ENCODE peak calls at places on chromosomes 7 and 10, in six cellular contexts. S, Q, G, H, U and R are unnamed samples.

GRCh38 chr7:131293018-131293417 is 34.7 kb upstream of the MKLN1 start:
- DNase-seq in Q (no peak), U (no peak), H (no peak), G (no peak), S (no peak), R (no peak)

GRCh38 chr10:28254290-28254985 is 48.4 kb downstream of the MPP7 start:
- DNase-seq in H (no peak), G (no peak), U (no peak), S (peak; percentile 40), Q (no peak), R (no peak)

GRCh38 chr7:42914009-42914725 is 2.3 kb upstream of the C7orf25 start:
- DNase-seq in S (no peak), Q (no peak), U (no peak), H (no peak), G (no peak), R (no peak)

GRCh38 chr10:15745748-15746147 is 26.0 kb upstream of the ITGA8 start:
- DNase-seq in U (no peak), H (no peak), S (no peak), G (no peak), Q (no peak), R (no peak)

GRCh38 chr7:100632951-100633717 is 8.2 kb downstream of the TFR2 start:
- DNase-seq in S (peak; percentile 61), U (peak; percentile 72), G (peak; percentile 48), Q (peak; percentile 50), H (peak; percentile 81), R (peak; percentile 46)

GRCh38 chr7:152335900-152336571 is 99.8 kb downstream of the KMT2C start:
- DNase-seq in S (no peak), U (no peak), G (no peak), H (no peak), Q (peak; percentile 6), R (no peak)

GRCh38 chr7:150665882-150666281 is 19.6 kb upstream of the GIMAP2 start:
- DNase-seq in U (no peak), H (no peak), G (no peak), S (no peak), Q (peak; percentile 62), R (no peak)

GRCh38 chr7:84042110-84042539 is 152.5 kb downstream of the SEMA3A start:
- DNase-seq in Q (no peak), S (no peak), H (no peak), G (no peak), U (no peak), R (no peak)

GRCh38 chr10:132194726-132195125 is 8.0 kb downstream of the DPYSL4 start:
- DNase-seq in Q (no peak), S (no peak), G (no peak), H (no peak), U (no peak), R (no peak)

GRCh38 chr7:134792968-134793367 is 13.5 kb downstream of the CALD1 start:
- DNase-seq in U (peak; percentile 13), G (no peak), Q (no peak), H (no peak), S (peak; percentile 25), R (no peak)

DNA sequence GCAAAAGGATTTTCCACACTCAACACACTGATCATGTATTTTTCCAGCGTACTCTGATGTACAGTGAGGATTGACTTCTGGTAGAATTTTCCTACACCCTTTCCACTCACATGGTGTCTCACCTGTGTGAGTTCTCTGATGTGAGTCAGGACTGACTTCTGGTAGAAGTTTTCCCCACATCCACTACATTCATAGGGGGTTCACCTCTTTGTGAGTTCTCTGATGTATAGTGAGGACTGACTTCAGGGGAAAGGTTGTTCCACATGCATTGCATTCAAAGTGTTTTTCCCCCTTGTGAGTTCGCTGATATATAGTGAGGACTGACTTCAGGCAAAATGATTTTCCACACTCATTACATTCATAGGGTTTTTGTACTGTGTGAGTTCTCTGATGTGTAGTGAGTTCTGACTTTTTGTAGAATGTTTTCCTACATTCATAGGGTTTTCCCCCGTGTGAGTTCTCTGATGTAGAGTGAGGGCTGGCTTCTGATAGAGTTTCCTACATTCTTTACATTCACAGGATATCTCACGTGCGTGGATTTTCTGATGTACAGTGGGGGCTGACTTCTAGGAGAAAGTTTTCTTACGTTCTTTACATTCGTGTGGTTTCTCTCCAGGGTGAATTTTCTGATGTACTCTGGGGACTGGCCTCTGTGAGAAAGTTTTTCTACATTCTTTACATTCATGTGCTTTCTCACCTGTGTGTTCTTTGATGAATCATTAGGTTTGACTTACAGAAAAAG is 146.5 kb downstream of the GLRX3 start:
- DNase-seq in S (no peak), G (no peak), H (no peak), U (no peak), Q (no peak), R (no peak)
- H3K9me3 ChIP-seq in S (peaks cover 3% of the 10 kb centered on the region), G (peaks cover 67% of the 10 kb centered on the region), H (peaks cover 90% of the 10 kb centered on the region), U (peaks cover 49% of the 10 kb centered on the region), Q (peaks cover 48% of the 10 kb centered on the region), R (peaks cover 24% of the 10 kb centered on the region)

DNA sequence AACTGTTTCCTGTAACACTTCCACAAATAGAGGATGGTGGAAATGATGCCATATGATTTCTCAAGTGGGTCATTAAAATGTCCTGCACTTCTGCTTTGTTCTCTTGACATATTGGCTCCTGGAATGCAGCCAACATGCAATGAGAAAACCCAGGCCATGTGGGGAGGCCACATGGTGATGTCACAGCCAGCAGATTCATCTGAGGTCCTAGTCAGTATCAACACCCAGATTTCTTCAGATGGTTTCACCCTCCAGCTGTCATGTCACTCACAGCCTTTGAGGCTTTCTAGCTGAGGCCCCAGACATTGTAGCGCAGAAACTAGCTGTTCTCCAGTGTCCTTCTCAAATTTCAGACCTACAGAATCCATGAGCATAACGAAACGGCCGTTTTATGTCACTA is 102.3 kb upstream of the NUPR2 start:
- DNase-seq in U (no peak), H (no peak), Q (no peak), S (no peak), G (no peak), R (no peak)
- H3K9me3 ChIP-seq in U (no peaks in the 10 kb centered on the region), H (peaks cover 89% of the 10 kb centered on the region), Q (no peaks in the 10 kb centered on the region), S (no peaks in the 10 kb centered on the region), G (peaks cover under 1% of the 10 kb centered on the region), R (no peaks in the 10 kb centered on the region)

GRCh38 chr7:157730614-157731013 is 393.8 kb downstream of the DNAJB6 start:
- DNase-seq in G (no peak), Q (no peak), S (no peak), H (no peak), U (no peak), R (no peak)

GRCh38 chr7:157723205-157723604 is 386.4 kb downstream of the DNAJB6 start:
- DNase-seq in G (no peak), S (no peak), Q (no peak), U (no peak), H (no peak), R (no peak)

GRCh38 chr7:157727964-157728615 is 391.3 kb downstream of the DNAJB6 start:
- DNase-seq in Q (no peak), S (no peak), H (no peak), U (no peak), G (no peak), R (no peak)

GRCh38 chr7:157729566-157729965 is 392.8 kb downstream of the DNAJB6 start:
- DNase-seq in U (no peak), S (no peak), H (no peak), Q (no peak), G (no peak), R (no peak)

GRCh38 chr7:157726764-157727163 is 390.0 kb downstream of the DNAJB6 start:
- DNase-seq in U (no peak), Q (no peak), H (no peak), S (no peak), G (no peak), R (no peak)
- H3K9me3 ChIP-seq in U (no peaks in the 10 kb centered on the region), Q (no peaks in the 10 kb centered on the region), H (peaks cover 52% of the 10 kb centered on the region), S (no peaks in the 10 kb centered on the region), G (no peaks in the 10 kb centered on the region), R (no peaks in the 10 kb centered on the region)

DNA sequence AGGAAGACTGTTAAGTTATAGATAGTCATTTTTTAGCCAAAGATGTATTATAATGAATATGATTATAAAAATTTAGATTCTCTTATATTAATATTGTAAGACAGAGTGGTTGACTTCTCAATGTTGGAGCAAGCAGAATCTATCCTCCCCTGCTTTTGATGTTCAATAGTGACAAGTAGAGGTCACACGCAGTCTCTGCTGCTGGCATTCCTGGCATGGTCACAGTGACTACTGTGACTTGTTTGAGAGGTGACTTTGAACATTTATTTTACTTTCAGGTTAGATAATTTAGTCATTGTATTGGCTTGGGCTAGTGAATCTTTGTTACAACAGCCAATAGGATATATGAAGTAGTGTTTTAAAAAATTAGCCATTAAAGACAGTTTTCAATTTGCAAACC is 13.7 kb upstream of the CD36 start:
- DNase-seq in S (no peak), U (no peak), G (no peak), Q (no peak), H (no peak), R (no peak)
- H3K9me3 ChIP-seq in S (no peaks in the 10 kb centered on the region), U (no peaks in the 10 kb centered on the region), G (no peaks in the 10 kb centered on the region), Q (no peaks in the 10 kb centered on the region), H (no peaks in the 10 kb centered on the region), R (no peaks in the 10 kb centered on the region)

GRCh38 chr10:106027240-106027639 is 1137.3 kb downstream of the SORCS1 start:
- DNase-seq in Q (no peak), G (no peak), H (no peak), U (no peak), S (no peak), R (no peak)

GRCh38 chr10:106038246-106038645 is 1126.3 kb downstream of the SORCS1 start:
- DNase-seq in H (no peak), Q (no peak), U (no peak), G (no peak), S (no peak), R (no peak)

DNA sequence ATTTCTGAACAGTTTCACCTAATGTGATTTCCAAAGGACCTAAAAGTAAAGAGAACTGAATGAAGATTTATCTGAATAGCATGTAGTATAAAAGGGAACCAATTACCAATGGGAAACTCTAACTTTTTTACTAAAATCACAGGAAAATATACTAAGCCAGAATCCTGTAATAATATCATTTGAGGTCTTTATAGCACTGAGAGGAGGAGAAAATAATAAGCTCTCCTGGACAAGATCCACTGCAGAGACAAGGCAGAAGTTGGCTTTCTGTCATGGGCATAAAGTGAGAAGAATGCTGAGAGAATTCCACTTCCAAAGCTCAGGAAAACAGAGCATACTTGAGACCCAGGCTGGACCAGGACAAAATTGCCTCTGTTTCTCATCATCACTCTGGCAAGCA is 1131.4 kb downstream of the SORCS1 start:
- DNase-seq in U (no peak), G (no peak), H (no peak), S (no peak), Q (no peak), R (no peak)
- H3K9me3 ChIP-seq in U (no peaks in the 10 kb centered on the region), G (peaks cover 2% of the 10 kb centered on the region), H (peaks cover 10% of the 10 kb centered on the region), S (no peaks in the 10 kb centered on the region), Q (no peaks in the 10 kb centered on the region), R (peaks cover 6% of the 10 kb centered on the region)